ENCODE peak calls at places on chromosomes 1 and 21, in ten cellular contexts. E, N, G, A, S, H, F, O, X and J are unnamed samples.

GRCh38 chr21:34020005-34020847 is 53.2 kb upstream of the MRPS6 start:
- DNase-seq in E (no peak), N (no peak), G (no peak), A (no peak), S (no peak), H (no peak), F (no peak), O (no peak), X (no peak), J (no peak)

GRCh38 chr1:19156676-19157075 is 53.4 kb downstream of the UBR4 start:
- DNase-seq in E (no peak), N (no peak), G (no peak), A (no peak), S (no peak), H (no peak), F (no peak), O (no peak), X (no peak), J (no peak)

GRCh38 chr1:87284456-87285240 is 44.0 kb upstream of the LMO4 start:
- DNase-seq in E (no peak), N (no peak), G (no peak), A (no peak), S (no peak), H (no peak), F (no peak), O (no peak), X (no peak), J (no peak)

GRCh38 chr1:77759090-77760028 is at the start of gene USP33:
- DNase-seq in E (peak; percentile 95), N (peak; percentile 45), G (peak; percentile 87), A (peak; percentile 90), S (peak; percentile 87), H (peak; percentile 10), F (peak; percentile 85), O (peak; percentile 87), X (peak; percentile 88), J (peak; percentile 57)

GRCh38 chr1:167587342-167587741 is 33.8 kb upstream of the CREG1 start:
- DNase-seq in E (no peak), N (no peak), G (no peak), A (no peak), S (no peak), H (no peak), F (no peak), O (no peak), X (no peak), J (no peak)

GRCh38 chr1:204072951-204073836 is at the start of gene SOX13:
- DNase-seq in E (peak; percentile 19), N (peak; percentile 77), G (no peak), A (peak; percentile 92), S (no peak), H (no peak), F (peak; percentile 29), O (no peak), X (peak; percentile 88), J (peak; percentile 79)

GRCh38 chr1:54099211-54099610 is 45.8 kb downstream of the TCEANC2 start:
- DNase-seq in E (no peak), N (no peak), G (no peak), A (no peak), S (no peak), H (no peak), F (no peak), O (no peak), X (no peak), J (no peak)

GRCh38 chr1:193143285-193143684 is 21.5 kb downstream of the CDC73 start:
- DNase-seq in E (no peak), N (no peak), G (no peak), A (no peak), S (no peak), H (no peak), F (no peak), O (no peak), X (no peak), J (no peak)

GRCh38 chr1:51300270-51300669 is 30.1 kb downstream of the TTC39A start:
- DNase-seq in E (no peak), N (no peak), G (no peak), A (no peak), S (no peak), H (no peak), F (no peak), O (no peak), X (no peak), J (no peak)

GRCh38 chr1:235838021-235838420 is 28.7 kb downstream of the LYST start:
- DNase-seq in E (no peak), N (no peak), G (no peak), A (no peak), S (no peak), H (no peak), F (no peak), O (no peak), X (no peak), J (no peak)

GRCh38 chr1:235411489-235412486 is 44.6 kb downstream of the TBCE start:
- DNase-seq in E (no peak), N (no peak), G (no peak), A (no peak), S (no peak), H (no peak), F (no peak), O (no peak), X (no peak), J (no peak)

GRCh38 chr1:61568460-61569211 is 156.3 kb downstream of the TM2D1 start:
- DNase-seq in E (no peak), N (no peak), G (no peak), A (no peak), S (no peak), H (no peak), F (no peak), O (no peak), X (no peak), J (no peak)

GRCh38 chr1:210246447-210246846 is 13.9 kb downstream of the SERTAD4 start:
- DNase-seq in E (no peak), N (no peak), G (no peak), A (no peak), S (no peak), H (no peak), F (no peak), O (no peak), X (peak; percentile 88), J (no peak)

GRCh38 chr1:27594542-27595510 is 9.1 kb downstream of the AHDC1 start:
- DNase-seq in E (no peak), N (no peak), G (no peak), A (no peak), S (no peak), H (no peak), F (no peak), O (no peak), X (no peak), J (no peak)

GRCh38 chr1:19728413-19729145 is 63.9 kb downstream of the HTR6 start:
- DNase-seq in E (no peak), N (no peak), G (no peak), A (no peak), S (no peak), H (no peak), F (no peak), O (no peak), X (no peak), J (no peak)

GRCh38 chr21:33428669-33429068 is 25.5 kb downstream of the IFNGR2 start:
- DNase-seq in E (no peak), N (no peak), G (no peak), A (no peak), S (no peak), H (no peak), F (no peak), O (no peak), X (peak; percentile 23), J (peak; percentile 31)

GRCh38 chr1:1926886-1927660 is 8.0 kb upstream of the TMEM52 start:
- DNase-seq in E (no peak), N (no peak), G (no peak), A (peak; percentile 39), S (no peak), H (no peak), F (no peak), O (no peak), X (no peak), J (no peak)

GRCh38 chr1:28091043-28091781 is 2.8 kb upstream of the EYA3 start:
- DNase-seq in E (peak; percentile 85), N (peak; percentile 32), G (peak; percentile 83), A (peak; percentile 61), S (peak; percentile 83), H (no peak), F (no peak), O (peak; percentile 72), X (peak; percentile 65), J (peak; percentile 63)

GRCh38 chr21:31780944-31781343 is 49.0 kb upstream of the SCAF4 start:
- DNase-seq in E (no peak), N (no peak), G (no peak), A (no peak), S (no peak), H (no peak), F (no peak), O (no peak), X (no peak), J (no peak)

GRCh38 chr1:26998319-26999300 is 5.1 kb downstream of the TRNP1 start:
- DNase-seq in E (no peak), N (no peak), G (no peak), A (no peak), S (no peak), H (no peak), F (no peak), O (no peak), X (peak; percentile 46), J (peak; percentile 42)

GRCh38 chr21:44300262-44300959 is 558 bp downstream of the PFKL start:
- DNase-seq in E (peak; percentile 74), N (peak; percentile 19), G (peak; percentile 52), A (peak; percentile 79), S (peak; percentile 36), H (no peak), F (peak; percentile 46), O (peak; percentile 42), X (peak; percentile 69), J (peak; percentile 22)

GRCh38 chr1:2168090-2168489 is 26.5 kb downstream of the FAAP20 start:
- DNase-seq in E (no peak), N (no peak), G (no peak), A (no peak), S (no peak), H (no peak), F (no peak), O (no peak), X (no peak), J (no peak)

GRCh38 chr1:67716800-67717199 is 31.8 kb downstream of the GADD45A start:
- DNase-seq in E (no peak), N (no peak), G (no peak), A (no peak), S (no peak), H (no peak), F (no peak), O (no peak), X (no peak), J (no peak)

GRCh38 chr1:59332983-59333382 is 36.1 kb downstream of the FGGY start:
- DNase-seq in E (no peak), N (no peak), G (no peak), A (no peak), S (no peak), H (no peak), F (no peak), O (no peak), X (peak; percentile 24), J (peak; percentile 20)

GRCh38 chr1:26132825-26133167 is 21.2 kb downstream of the PDIK1L start:
- DNase-seq in E (no peak), N (no peak), G (no peak), A (no peak), S (no peak), H (no peak), F (no peak), O (no peak), X (no peak), J (no peak)

GRCh38 chr1:236495359-236496120 is 28.2 kb upstream of the LGALS8 start:
- DNase-seq in E (no peak), N (no peak), G (no peak), A (no peak), S (no peak), H (no peak), F (no peak), O (no peak), X (no peak), J (no peak)

GRCh38 chr1:26861889-26862371 is 1.0 kb upstream of the SFN start:
- DNase-seq in E (no peak), N (peak; percentile 27), G (no peak), A (no peak), S (no peak), H (no peak), F (no peak), O (no peak), X (no peak), J (no peak)

GRCh38 chr1:219174672-219175564 is 1.2 kb downstream of the LYPLAL1 start:
- DNase-seq in E (peak; percentile 10), N (peak; percentile 26), G (no peak), A (no peak), S (peak; percentile 1), H (no peak), F (no peak), O (no peak), X (peak; percentile 44), J (peak; percentile 50)